ENCODE peak calls at places on chromosomes 6 and 20, in four cellular contexts. C is spleen, Z is psoas muscle, O is adrenal gland. X is an unnamed sample.
A peak's percentile ranks its signal among the peaks of the same experiment; 100 is the strongest.

GRCh38 chr6:36677059-36677749 is 1.3 kb upstream of the CDKN1A start:
- DNase-seq in C (peak; percentile 39), Z (no peak), O (no peak), X (no peak)

GRCh38 chr20:62141397-62142251 is 1.6 kb downstream of the PSMA7 start:
- DNase-seq in C (no peak), Z (no peak), O (peak; percentile 43), X (no peak)

GRCh38 chr20:49888341-49889244 is 26.7 kb downstream of the SPATA2 start:
- DNase-seq in C (peak; percentile 81), Z (no peak), O (peak; percentile 69), X (no peak)

GRCh38 chr6:169864148-169865030 is 113.0 kb downstream of the ERMARD start:
- DNase-seq in C (peak; percentile 65), Z (no peak), O (no peak), X (peak; percentile 11)

GRCh38 chr6:137234505-137234863 is 15.3 kb upstream of the IFNGR1 start:
- DNase-seq in C (no peak), Z (no peak), O (no peak), X (no peak)

GRCh38 chr6:166672624-166673165 is 45.6 kb upstream of the RPS6KA2 start:
- DNase-seq in C (no peak), Z (no peak), O (no peak), X (no peak)

GRCh38 chr6:122778961-122779671 is 400 bp upstream of the FABP7 start:
- DNase-seq in C (no peak), Z (no peak), O (no peak), X (no peak)

GRCh38 chr6:46217671-46218131 is 46.9 kb upstream of the ENPP5 start:
- DNase-seq in C (no peak), Z (no peak), O (peak; percentile 81), X (peak; percentile 70)

GRCh38 chr6:169069361-169069760 is 184.3 kb downstream of the THBS2 start:
- DNase-seq in C (no peak), Z (no peak), O (no peak), X (no peak)

GRCh38 chr6:129730477-129731165 is 20.6 kb upstream of the ARHGAP18 start:
- DNase-seq in C (no peak), Z (no peak), O (no peak), X (no peak)

GRCh38 chr6:118945217-118945616 is 10.3 kb upstream of the MCM9 start:
- DNase-seq in C (no peak), Z (no peak), O (no peak), X (no peak)

GRCh38 chr6:12366732-12367131 is 76.6 kb downstream of the EDN1 start:
- DNase-seq in C (no peak), Z (no peak), O (no peak), X (no peak)

GRCh38 chr6:77455271-77455670 is 8.0 kb downstream of the HTR1B start:
- DNase-seq in C (no peak), Z (no peak), O (no peak), X (no peak)

GRCh38 chr6:136059308-136059707 is 190.8 kb downstream of the MTFR2 start:
- DNase-seq in C (no peak), Z (no peak), O (peak; percentile 62), X (no peak)

GRCh38 chr6:5302995-5303622 is 41.8 kb downstream of the FARS2 start:
- DNase-seq in C (peak; percentile 80), Z (peak; percentile 28), O (peak; percentile 54), X (no peak)

GRCh38 chr6:163100259-163100658 is 314.3 kb upstream of the QKI start:
- DNase-seq in C (no peak), Z (no peak), O (no peak), X (no peak)

GRCh38 chr6:135871878-135872277 is 20.4 kb downstream of the PDE7B start:
- DNase-seq in C (no peak), Z (no peak), O (no peak), X (no peak)

GRCh38 chr6:29722773-29723665 is at the start of gene HLA-F:
- DNase-seq in C (peak; percentile 91), Z (peak; percentile 79), O (peak; percentile 94), X (peak; percentile 94)

GRCh38 chr6:52539607-52540006 is 37.3 kb downstream of the TRAM2 start:
- DNase-seq in C (no peak), Z (no peak), O (no peak), X (no peak)

GRCh38 chr6:163790296-163790840 is 375.9 kb downstream of the QKI start:
- DNase-seq in C (no peak), Z (no peak), O (no peak), X (no peak)

GRCh38 chr6:143128346-143129015 is 67.8 kb downstream of the AIG1 start:
- DNase-seq in C (no peak), Z (no peak), O (no peak), X (no peak)

GRCh38 chr6:43402819-43403218 is 24.5 kb upstream of the ABCC10 start:
- DNase-seq in C (no peak), Z (no peak), O (no peak), X (no peak)

GRCh38 chr6:131831392-131831791 is 23.6 kb downstream of the ENPP1 start:
- DNase-seq in C (no peak), Z (no peak), O (no peak), X (no peak)

GRCh38 chr6:150006961-150007464 is 18.3 kb downstream of the RAET1L start:
- DNase-seq in C (peak; percentile 70), Z (no peak), O (no peak), X (peak; percentile 51)

GRCh38 chr6:158072083-158072721 is 90.5 kb downstream of the SYNJ2 start:
- DNase-seq in C (peak; percentile 90), Z (peak; percentile 72), O (peak; percentile 79), X (peak; percentile 73)

GRCh38 chr6:13813621-13814175 is 659 bp downstream of the MCUR1 start:
- DNase-seq in C (no peak), Z (peak; percentile 71), O (peak; percentile 61), X (peak; percentile 85)

GRCh38 chr6:33914519-33915120 is 110.8 kb upstream of the MLN start:
- DNase-seq in C (peak; percentile 85), Z (no peak), O (peak; percentile 7), X (no peak)

GRCh38 chr6:14074723-14075503 is 42.7 kb upstream of the CD83 start:
- DNase-seq in C (no peak), Z (no peak), O (peak; percentile 59), X (no peak)

GRCh38 chr6:1200706-1201105 is 111.2 kb upstream of the FOXQ1 start:
- DNase-seq in C (no peak), Z (no peak), O (no peak), X (no peak)

GRCh38 chr20:64246616-64247311 is 8.8 kb upstream of the PCMTD2 start:
- DNase-seq in C (peak; percentile 66), Z (no peak), O (no peak), X (no peak)

GRCh38 chr20:63963348-63963741 is 6.4 kb downstream of the ZNF512B start:
- DNase-seq in C (peak; percentile 72), Z (peak; percentile 9), O (no peak), X (no peak)

GRCh38 chr6:6461138-6461537 is 127.4 kb upstream of the LY86 start:
- DNase-seq in C (no peak), Z (no peak), O (no peak), X (no peak)

DNA sequence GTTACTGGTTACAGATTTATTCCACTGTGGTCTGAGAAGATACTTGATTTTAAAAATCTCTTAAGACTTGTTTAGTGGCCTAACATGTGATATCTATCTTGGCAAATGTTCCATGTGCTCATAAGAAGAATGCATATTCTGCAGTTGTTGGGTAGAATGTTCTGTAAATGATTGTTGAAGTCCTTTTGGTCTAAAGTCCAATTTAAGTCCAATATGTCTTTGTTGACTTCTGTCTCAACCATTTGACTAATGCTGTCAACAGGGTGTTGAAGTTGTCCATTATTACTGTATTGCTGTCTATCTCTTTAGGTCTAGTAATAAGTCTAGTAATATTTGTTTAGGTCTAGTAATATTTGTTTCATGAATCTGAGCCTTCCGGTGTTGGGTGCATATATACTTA is 387.8 kb upstream of the RUNX2 start:
- DNase-seq in C (no peak), Z (no peak), O (no peak), X (no peak)
- H3K4me3 ChIP-seq in C (no peak overlapping the region), Z (no peak overlapping the region), O (no peak overlapping the region), X (no peak overlapping the region)

GRCh38 chr20:3172126-3172932 is 1.0 kb downstream of the LZTS3 start:
- DNase-seq in C (no peak), Z (no peak), O (no peak), X (peak; percentile 62)

GRCh38 chr20:3174442-3175263 is 1.3 kb upstream of the LZTS3 start:
- DNase-seq in C (no peak), Z (no peak), O (peak; percentile 45), X (no peak)

GRCh38 chr20:3171391-3172125 is 1.8 kb downstream of the LZTS3 start:
- DNase-seq in C (no peak), Z (no peak), O (no peak), X (peak; percentile 14)

GRCh38 chr20:3173582-3174441 is 463 bp upstream of the LZTS3 start:
- DNase-seq in C (peak; percentile 97), Z (peak; percentile 91), O (peak; percentile 91), X (peak; percentile 84)

DNA sequence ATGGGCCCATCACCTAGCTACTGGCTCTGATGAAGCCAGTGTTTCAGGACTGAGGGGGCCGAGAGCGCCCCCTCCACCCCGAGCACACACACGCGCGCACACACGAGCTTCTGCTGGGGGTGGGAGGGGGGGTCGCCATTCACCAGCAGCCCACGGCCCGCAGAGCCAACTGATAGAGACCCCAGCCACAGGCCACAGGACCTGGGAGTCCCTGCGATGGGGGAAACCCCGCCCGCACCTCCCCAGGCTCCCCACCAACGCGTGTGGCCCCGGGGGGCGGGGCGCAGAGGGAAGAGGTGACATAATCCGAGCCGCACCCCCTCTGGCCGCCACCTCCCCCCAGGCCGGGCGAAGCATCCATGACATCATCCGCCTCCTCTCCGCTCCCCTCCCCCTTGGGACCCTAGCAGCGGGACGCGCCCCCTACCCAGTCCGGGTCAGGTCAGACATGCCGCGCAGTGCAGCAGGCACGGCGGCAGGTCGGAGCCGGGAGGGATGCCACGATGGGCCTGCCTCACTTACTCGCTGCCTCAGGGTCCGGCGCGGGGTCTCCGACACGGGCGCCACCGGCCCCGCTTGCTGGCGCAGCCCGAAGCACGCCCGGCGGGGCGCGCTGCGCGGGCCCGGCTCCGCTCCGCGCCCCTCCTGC is at the start of gene LZTS3:
- DNase-seq in C (peak; percentile 90), Z (peak; percentile 71), O (peak; percentile 67), X (peak; percentile 86)
- TF ChIP-seq CTCF in C (no peak), Z (no peak), O (no peak), X (no peak)

GRCh38 chr20:38779247-38780097 is 26.0 kb upstream of the PPP1R16B start:
- DNase-seq in C (no peak), Z (no peak), O (no peak), X (no peak)
- H3K4me3 ChIP-seq in C (no peak overlapping the region), Z (no peak overlapping the region), O (no peak overlapping the region), X (no peak overlapping the region)

GRCh38 chr6:71621918-71622519 is 264.3 kb upstream of the RIMS1 start:
- DNase-seq in C (no peak), Z (no peak), O (no peak), X (no peak)
- TF ChIP-seq CTCF in C (no peak), Z (no peak), O (peak; percentile 27), X (peak; percentile 53)

GRCh38 chr20:24492031-24492607 is 22.7 kb downstream of the SYNDIG1 start:
- DNase-seq in C (peak; percentile 51), Z (no peak), O (no peak), X (no peak)
- H3K4me3 ChIP-seq in C (no peak overlapping the region), Z (no peak overlapping the region), O (no peak overlapping the region), X (no peak overlapping the region)

X was measured in tibial artery.